ENCODE peak calls at places on chromosomes 5 and 9, in five cellular contexts. O is CD4-positive, alpha-beta memory T cell; T is hepatocyte; R is astrocyte; Q is GM23248. X is an unnamed sample.

GRCh38 chr5:76402251-76402879 is 720 bp upstream of the IQGAP2 start:
- DNase-seq in O (peak; percentile 95), R (no peak), Q (no peak), T (peak; percentile 71), X (peak; percentile 78)

GRCh38 chr9:22116751-22117150 is 107.6 kb upstream of the CDKN2B start:
- DNase-seq in O (no peak), R (no peak), T (no peak), Q (no peak), X (no peak)

GRCh38 chr9:97487107-97487506 is 14.4 kb upstream of the TMOD1 start:
- DNase-seq in Q (peak; percentile 37), R (peak; percentile 10), O (no peak), T (no peak), X (peak; percentile 14)

GRCh38 chr5:66933066-66933465 is 263.5 kb downstream of the CD180 start:
- DNase-seq in O (no peak), Q (peak; percentile 59), R (peak; percentile 55), T (no peak), X (no peak)

GRCh38 chr5:125536582-125536981 is 790.1 kb upstream of the ZNF608 start:
- DNase-seq in T (no peak), R (peak; percentile 73), O (no peak), Q (peak; percentile 35), X (no peak)

GRCh38 chr9:119951090-119951489 is 581.9 kb upstream of the BRINP1 start:
- DNase-seq in R (peak; percentile 97), O (no peak), Q (peak; percentile 84), T (no peak), X (no peak)

GRCh38 chr9:121253821-121254471 is 14.0 kb upstream of the GSN start:
- DNase-seq in T (no peak), Q (no peak), O (no peak), R (no peak), X (no peak)

GRCh38 chr5:15105799-15106393 is 234.3 kb upstream of the ANKH start:
- DNase-seq in Q (peak; percentile 70), R (peak; percentile 19), T (peak; percentile 66), O (no peak), X (peak; percentile 70)

GRCh38 chr5:128406863-128407262 is 131.2 kb downstream of the FBN2 start:
- DNase-seq in O (no peak), Q (no peak), R (no peak), T (no peak), X (no peak)

GRCh38 chr5:5203441-5203840 is 63.3 kb downstream of the ADAMTS16 start:
- DNase-seq in Q (no peak), O (no peak), T (no peak), R (no peak), X (no peak)

GRCh38 chr9:93185261-93186150 is 1.6 kb downstream of the WNK2 start:
- DNase-seq in O (no peak), T (no peak), R (no peak), Q (no peak), X (no peak)

GRCh38 chr9:98989036-98990000 is 45.6 kb downstream of the COL15A1 start:
- DNase-seq in T (peak; percentile 71), O (no peak), R (peak; percentile 100), Q (peak; percentile 100), X (peak; percentile 67)

GRCh38 chr9:120854596-120855327 is 12.0 kb upstream of the PSMD5 start:
- DNase-seq in T (no peak), Q (no peak), O (no peak), R (no peak), X (no peak)

GRCh38 chr5:119417891-119418781 is 34.2 kb upstream of the HSD17B4 start:
- DNase-seq in Q (peak; percentile 46), O (no peak), T (no peak), R (peak; percentile 93), X (peak; percentile 79)

GRCh38 chr9:134399435-134400056 is 73.3 kb downstream of the RXRA start:
- DNase-seq in R (peak; percentile 16), O (no peak), Q (peak; percentile 50), T (no peak), X (peak; percentile 58)

GRCh38 chr9:134396825-134397224 is 70.6 kb downstream of the RXRA start:
- DNase-seq in O (peak; percentile 80), R (no peak), T (no peak), Q (no peak), X (peak; percentile 71)

GRCh38 chr9:134400283-134400682 is 74.0 kb downstream of the RXRA start:
- DNase-seq in O (no peak), R (no peak), Q (no peak), T (no peak), X (no peak)

GRCh38 chr9:134396258-134396742 is 70.0 kb downstream of the RXRA start:
- DNase-seq in Q (no peak), T (no peak), O (peak; percentile 74), R (no peak), X (peak; percentile 68)

GRCh38 chr9:134398756-134399155 is 72.5 kb downstream of the RXRA start:
- DNase-seq in Q (no peak), T (no peak), O (no peak), R (no peak), X (no peak)
- H3K4me1 ChIP-seq in Q (peaks cover 19% of the 10 kb centered on the region), T (no peaks in the 10 kb centered on the region), O (peaks cover 57% of the 10 kb centered on the region), R (peaks cover 21% of the 10 kb centered on the region), X (peaks cover 24% of the 10 kb centered on the region)

GRCh38 chr9:133644968-133645765 is 9.0 kb downstream of the DBH start:
- DNase-seq in T (no peak), O (no peak), Q (no peak), R (no peak), X (no peak)

GRCh38 chr9:133641861-133642595 is 5.9 kb downstream of the DBH start:
- DNase-seq in Q (no peak), O (no peak), R (no peak), T (no peak), X (no peak)

GRCh38 chr9:133642708-133643361 is 6.7 kb downstream of the DBH start:
- DNase-seq in Q (no peak), O (no peak), T (no peak), R (no peak), X (no peak)

GRCh38 chr9:133643978-133644760 is 8.0 kb downstream of the DBH start:
- DNase-seq in O (no peak), Q (no peak), R (no peak), T (no peak), X (no peak)

GRCh38 chr9:133643362-133643755 is 7.2 kb downstream of the DBH start:
- DNase-seq in Q (no peak), R (no peak), O (no peak), T (no peak), X (no peak)
- H3K4me1 ChIP-seq in Q (no peaks in the 10 kb centered on the region), R (no peaks in the 10 kb centered on the region), O (no peaks in the 10 kb centered on the region), T (no peaks in the 10 kb centered on the region), X (no peaks in the 10 kb centered on the region)

DNA sequence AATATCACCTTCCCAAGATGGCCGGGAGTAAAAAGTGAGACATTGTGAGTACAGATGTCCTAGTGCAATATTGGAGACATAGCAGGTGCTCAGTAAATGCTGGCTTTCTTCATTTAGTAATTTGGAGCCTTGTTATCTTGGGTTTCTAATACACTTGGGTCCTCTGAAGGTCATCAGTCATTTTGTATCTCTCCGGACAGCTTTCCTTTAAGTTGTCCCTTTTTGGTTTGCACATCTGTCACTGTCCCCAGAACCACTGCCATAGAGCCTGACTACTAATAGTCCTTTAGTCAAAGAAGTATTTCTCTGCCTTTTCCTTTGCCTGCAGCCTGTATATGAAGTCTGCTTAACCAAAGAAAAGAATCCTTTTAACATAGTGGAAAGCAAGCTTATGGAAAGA is 7.8 kb upstream of the ANGPTL2 start:
- DNase-seq in Q (no peak), O (no peak), R (no peak), T (no peak), X (no peak)
- H3K4me1 ChIP-seq in Q (peaks cover 58% of the 10 kb centered on the region), O (no peaks in the 10 kb centered on the region), R (peaks cover 41% of the 10 kb centered on the region), T (peaks cover 50% of the 10 kb centered on the region), X (no peaks in the 10 kb centered on the region)

GRCh38 chr9:89428222-89428761 is 69.6 kb downstream of the SEMA4D start:
- DNase-seq in O (no peak), T (no peak), R (no peak), Q (no peak), X (no peak)
- H3K4me1 ChIP-seq in O (peaks cover 100% of the 10 kb centered on the region), T (no peaks in the 10 kb centered on the region), R (peaks cover 13% of the 10 kb centered on the region), Q (peaks cover 6% of the 10 kb centered on the region), X (no peaks in the 10 kb centered on the region)

X was measured in A673.